ENCODE peak calls at places on chromosome 17, in nine cellular contexts. One of them, this sample, is unnamed.

GRCh38 chr17:78736526-78737079 is 45.5 kb downstream of the CYTH1 start:
- DNase-seq in AG04450: no peak
- DNase-seq in suprapubic skin: peak
- DNase-seq in brain microvascular endothelial cell: no peak
- DNase-seq in astrocyte: no peak
- DNase-seq in coronary artery: no peak
- DNase-seq in colonic mucosa: peak
- DNase-seq in AG10803: no peak
- DNase-seq in nephron progenitor cell: no peak
- DNase-seq in this sample: peak

GRCh38 chr17:27290916-27291598 is 2.9 kb upstream of the WSB1 start:
- DNase-seq in nephron progenitor cell: no peak
- DNase-seq in brain microvascular endothelial cell: no peak
- DNase-seq in AG04450: no peak
- DNase-seq in coronary artery: no peak
- DNase-seq in astrocyte: no peak
- DNase-seq in colonic mucosa: no peak
- DNase-seq in AG10803: no peak
- DNase-seq in suprapubic skin: no peak
- DNase-seq in this sample: no peak

GRCh38 chr17:9144502-9145233 is 123.4 kb downstream of the NTN1 start:
- DNase-seq in AG10803: no peak
- DNase-seq in brain microvascular endothelial cell: no peak
- DNase-seq in nephron progenitor cell: no peak
- DNase-seq in coronary artery: no peak
- DNase-seq in suprapubic skin: no peak
- DNase-seq in AG04450: no peak
- DNase-seq in astrocyte: no peak
- DNase-seq in colonic mucosa: peak
- DNase-seq in this sample: no peak

GRCh38 chr17:55056530-55056929 is 88.0 kb downstream of the STXBP4 start:
- DNase-seq in coronary artery: no peak
- DNase-seq in suprapubic skin: no peak
- DNase-seq in brain microvascular endothelial cell: no peak
- DNase-seq in nephron progenitor cell: no peak
- DNase-seq in astrocyte: peak
- DNase-seq in colonic mucosa: peak
- DNase-seq in AG10803: no peak
- DNase-seq in AG04450: no peak
- DNase-seq in this sample: no peak

GRCh38 chr17:915416-916201 is 64.0 kb downstream of the NXN start:
- DNase-seq in brain microvascular endothelial cell: no peak
- DNase-seq in astrocyte: peak
- DNase-seq in nephron progenitor cell: no peak
- DNase-seq in coronary artery: no peak
- DNase-seq in AG10803: no peak
- DNase-seq in AG04450: no peak
- DNase-seq in colonic mucosa: no peak
- DNase-seq in suprapubic skin: no peak
- DNase-seq in this sample: no peak

GRCh38 chr17:42548070-42548837 is 4.5 kb upstream of the HSD17B1 start:
- DNase-seq in AG04450: no peak
- DNase-seq in brain microvascular endothelial cell: no peak
- DNase-seq in coronary artery: no peak
- DNase-seq in colonic mucosa: peak
- DNase-seq in astrocyte: no peak
- DNase-seq in AG10803: no peak
- DNase-seq in suprapubic skin: no peak
- DNase-seq in nephron progenitor cell: peak
- DNase-seq in this sample: peak

GRCh38 chr17:38464723-38465419 is 36.6 kb downstream of the ARHGAP23 start:
- DNase-seq in nephron progenitor cell: peak
- DNase-seq in coronary artery: peak
- DNase-seq in astrocyte: peak
- DNase-seq in suprapubic skin: peak
- DNase-seq in AG10803: peak
- DNase-seq in brain microvascular endothelial cell: peak
- DNase-seq in AG04450: peak
- DNase-seq in colonic mucosa: peak
- DNase-seq in this sample: no peak

GRCh38 chr17:59372138-59372751 is 40.8 kb downstream of the YPEL2 start:
- DNase-seq in coronary artery: peak
- DNase-seq in brain microvascular endothelial cell: peak
- DNase-seq in astrocyte: peak
- DNase-seq in colonic mucosa: peak
- DNase-seq in nephron progenitor cell: no peak
- DNase-seq in AG04450: no peak
- DNase-seq in AG10803: peak
- DNase-seq in suprapubic skin: no peak
- DNase-seq in this sample: peak

GRCh38 chr17:77382966-77383612 is 242.3 kb downstream of the SEC14L1 start:
- DNase-seq in AG10803: peak
- DNase-seq in colonic mucosa: no peak
- DNase-seq in astrocyte: peak
- DNase-seq in nephron progenitor cell: no peak
- DNase-seq in AG04450: peak
- DNase-seq in coronary artery: no peak
- DNase-seq in brain microvascular endothelial cell: no peak
- DNase-seq in suprapubic skin: no peak
- DNase-seq in this sample: no peak

DNA sequence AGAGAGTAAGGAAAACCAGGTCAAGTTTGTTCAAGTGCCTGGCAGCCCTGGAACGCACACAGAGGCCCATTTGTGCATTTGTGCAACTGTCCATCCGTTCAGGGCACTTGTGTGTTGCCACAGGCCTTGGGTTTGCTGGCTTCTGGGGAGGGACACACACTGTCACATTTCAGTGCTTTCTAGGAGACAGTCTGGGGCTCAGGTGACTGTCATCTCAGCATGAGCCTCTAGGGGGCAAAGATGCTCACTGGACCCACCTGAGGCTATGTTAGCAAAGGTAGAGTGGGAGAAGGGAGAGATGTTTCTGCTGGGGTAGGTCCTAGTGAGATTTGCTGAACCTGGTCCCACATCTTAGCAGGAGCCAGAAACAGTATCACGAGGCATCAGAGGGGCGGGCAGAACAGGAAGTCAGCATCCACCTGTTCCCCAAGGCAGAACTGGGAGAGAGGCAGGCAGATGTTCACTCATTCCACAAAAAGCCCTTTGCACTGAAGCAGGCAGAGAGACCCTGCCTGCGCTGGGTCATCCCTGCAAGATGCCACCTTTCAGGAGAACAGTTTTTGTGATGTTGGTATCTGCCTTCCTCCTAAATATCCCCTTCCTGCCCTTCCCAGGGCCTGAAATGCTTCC is 48.5 kb downstream of the RAI1 start:
- DNase-seq in coronary artery: no peak
- DNase-seq in nephron progenitor cell: peak
- DNase-seq in colonic mucosa: peak
- DNase-seq in suprapubic skin: no peak
- DNase-seq in astrocyte: no peak
- DNase-seq in brain microvascular endothelial cell: no peak
- DNase-seq in AG10803: no peak
- DNase-seq in AG04450: no peak
- DNase-seq in this sample: peak
- TF ChIP-seq CTCF in coronary artery: no peak
- TF ChIP-seq CTCF in nephron progenitor cell: peak
- TF ChIP-seq CTCF in colonic mucosa: peak
- TF ChIP-seq CTCF in suprapubic skin: peak
- TF ChIP-seq CTCF in astrocyte: peak
- TF ChIP-seq CTCF in brain microvascular endothelial cell: peak
- TF ChIP-seq CTCF in AG10803: peak
- TF ChIP-seq CTCF in AG04450: peak
- TF ChIP-seq CTCF in this sample: peak

DNA sequence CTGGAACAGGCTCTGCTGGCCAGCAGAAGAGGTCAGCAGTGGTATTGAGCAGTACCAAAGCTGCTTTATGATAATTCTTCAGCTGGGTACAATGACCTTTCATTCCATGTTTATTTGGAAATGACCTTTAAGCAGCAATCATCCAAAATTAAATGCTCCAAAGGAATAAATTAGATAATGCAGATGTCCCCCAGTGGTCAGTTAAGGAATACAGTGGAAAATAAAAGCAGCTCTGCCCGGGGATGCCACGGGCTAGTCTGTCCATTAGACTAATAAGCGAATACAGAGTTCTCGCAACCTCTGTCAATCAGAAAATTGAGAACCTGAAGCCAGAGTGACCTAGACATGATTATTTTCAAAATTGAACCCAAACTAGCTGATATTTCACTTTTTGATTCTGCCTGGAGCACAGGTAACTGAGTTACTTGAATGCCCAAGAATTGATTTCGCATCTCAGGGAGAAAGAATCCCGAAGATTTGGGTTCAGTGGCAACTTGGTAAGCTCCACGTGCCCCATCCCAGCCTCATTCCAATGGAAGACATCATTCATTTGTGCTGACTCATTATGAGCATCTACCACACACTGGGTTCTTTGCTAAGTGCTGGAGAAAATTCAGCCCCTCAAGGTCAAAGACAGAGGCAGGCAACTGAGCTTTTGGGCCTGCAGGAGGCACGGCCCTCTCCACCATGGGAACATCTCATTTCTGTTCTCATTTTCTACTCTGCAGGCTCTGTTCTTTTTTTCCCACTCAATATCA is 34.4 kb upstream of the SLC39A11 start:
- DNase-seq in astrocyte: no peak
- DNase-seq in colonic mucosa: no peak
- DNase-seq in coronary artery: no peak
- DNase-seq in suprapubic skin: no peak
- DNase-seq in nephron progenitor cell: no peak
- DNase-seq in brain microvascular endothelial cell: no peak
- DNase-seq in AG04450: no peak
- DNase-seq in AG10803: no peak
- DNase-seq in this sample: no peak
- TF ChIP-seq CTCF in astrocyte: no peak
- TF ChIP-seq CTCF in colonic mucosa: no peak
- TF ChIP-seq CTCF in coronary artery: no peak
- TF ChIP-seq CTCF in suprapubic skin: no peak
- TF ChIP-seq CTCF in nephron progenitor cell: no peak
- TF ChIP-seq CTCF in brain microvascular endothelial cell: no peak
- TF ChIP-seq CTCF in AG04450: peak
- TF ChIP-seq CTCF in AG10803: peak
- TF ChIP-seq CTCF in this sample: no peak

GRCh38 chr17:75289832-75290337 is 652 bp upstream of the SLC25A19 start:
- DNase-seq in AG04450: no peak
- DNase-seq in brain microvascular endothelial cell: peak
- DNase-seq in nephron progenitor cell: no peak
- DNase-seq in colonic mucosa: peak
- DNase-seq in astrocyte: no peak
- DNase-seq in AG10803: peak
- DNase-seq in suprapubic skin: peak
- DNase-seq in coronary artery: no peak
- DNase-seq in this sample: peak

GRCh38 chr17:75287221-75287620 is 2.0 kb downstream of the SLC25A19 start:
- DNase-seq in AG10803: no peak
- DNase-seq in coronary artery: no peak
- DNase-seq in suprapubic skin: no peak
- DNase-seq in AG04450: no peak
- DNase-seq in astrocyte: no peak
- DNase-seq in colonic mucosa: no peak
- DNase-seq in nephron progenitor cell: no peak
- DNase-seq in brain microvascular endothelial cell: no peak
- DNase-seq in this sample: no peak

GRCh38 chr17:75288359-75288758 is 874 bp downstream of the SLC25A19 start:
- DNase-seq in coronary artery: no peak
- DNase-seq in colonic mucosa: no peak
- DNase-seq in suprapubic skin: no peak
- DNase-seq in AG04450: no peak
- DNase-seq in nephron progenitor cell: no peak
- DNase-seq in brain microvascular endothelial cell: no peak
- DNase-seq in AG10803: no peak
- DNase-seq in astrocyte: no peak
- DNase-seq in this sample: no peak

GRCh38 chr17:75288784-75289121 is 480 bp downstream of the SLC25A19 start:
- DNase-seq in brain microvascular endothelial cell: no peak
- DNase-seq in suprapubic skin: no peak
- DNase-seq in nephron progenitor cell: no peak
- DNase-seq in AG04450: no peak
- DNase-seq in coronary artery: no peak
- DNase-seq in AG10803: no peak
- DNase-seq in colonic mucosa: peak
- DNase-seq in astrocyte: no peak
- DNase-seq in this sample: peak

DNA sequence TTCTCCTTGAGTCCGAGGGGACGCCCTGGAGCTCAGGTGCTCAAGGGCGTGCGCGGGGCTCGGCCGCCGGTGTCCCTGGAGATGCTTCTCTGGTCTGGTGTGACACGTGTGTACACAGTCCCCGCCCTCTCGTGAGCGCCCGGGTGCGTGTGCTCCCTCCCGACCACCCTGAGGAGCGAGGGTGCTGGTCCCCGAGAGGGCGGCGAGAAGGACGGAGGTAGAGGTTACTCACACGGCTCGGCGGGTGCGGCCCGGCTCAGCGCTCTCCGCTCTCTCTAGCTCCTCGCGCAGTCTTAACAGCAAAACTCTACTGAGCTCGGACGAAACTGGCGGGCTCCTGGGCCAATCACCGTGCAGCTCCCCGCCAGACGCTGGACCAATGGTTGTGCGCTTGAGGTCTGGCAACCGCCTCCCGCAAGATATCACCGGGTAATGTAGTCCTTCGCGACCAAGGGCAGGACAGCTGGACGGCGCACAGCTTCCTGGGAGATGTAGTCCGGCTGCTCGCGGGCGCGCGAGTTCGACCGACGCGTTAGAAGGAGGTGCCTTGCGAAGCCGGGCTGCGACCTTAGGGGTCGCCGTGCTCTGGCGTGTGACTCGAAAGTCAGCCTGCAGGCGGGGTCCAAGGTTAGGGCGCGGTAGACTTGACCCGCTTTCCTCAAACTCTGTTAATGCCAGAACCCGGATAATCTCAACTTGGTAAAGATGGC is at the start of gene SLC25A19:
- DNase-seq in colonic mucosa: peak
- DNase-seq in AG04450: peak
- DNase-seq in astrocyte: peak
- DNase-seq in brain microvascular endothelial cell: peak
- DNase-seq in coronary artery: peak
- DNase-seq in nephron progenitor cell: peak
- DNase-seq in suprapubic skin: peak
- DNase-seq in AG10803: peak
- DNase-seq in this sample: peak
- TF ChIP-seq CTCF in colonic mucosa: no peak
- TF ChIP-seq CTCF in AG04450: no peak
- TF ChIP-seq CTCF in astrocyte: no peak
- TF ChIP-seq CTCF in brain microvascular endothelial cell: peak
- TF ChIP-seq CTCF in coronary artery: no peak
- TF ChIP-seq CTCF in nephron progenitor cell: no peak
- TF ChIP-seq CTCF in suprapubic skin: no peak
- TF ChIP-seq CTCF in AG10803: peak
- TF ChIP-seq CTCF in this sample: peak

DNA sequence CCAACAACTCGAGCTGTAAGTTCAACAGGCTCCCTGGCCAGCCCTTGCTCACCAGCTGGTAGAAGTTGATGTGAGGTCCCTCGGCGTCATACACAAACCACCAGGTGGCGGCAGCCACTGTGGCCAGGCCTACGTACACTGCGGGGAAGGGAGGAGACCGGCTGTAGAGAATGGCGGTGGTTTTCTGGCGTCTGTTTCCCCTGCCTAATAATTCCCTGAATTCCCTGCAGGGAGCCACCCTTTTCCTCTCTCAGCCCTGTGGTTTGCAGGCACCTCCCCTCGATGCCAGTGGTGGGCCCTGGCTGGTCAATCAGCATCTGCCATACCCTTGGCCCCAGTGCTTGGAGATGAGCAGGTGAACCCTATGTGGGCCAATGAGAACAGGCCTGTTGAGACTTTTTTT is 18.9 kb upstream of the P2RX1 start:
- DNase-seq in suprapubic skin: no peak
- DNase-seq in brain microvascular endothelial cell: peak
- DNase-seq in coronary artery: no peak
- DNase-seq in astrocyte: peak
- DNase-seq in AG10803: peak
- DNase-seq in nephron progenitor cell: peak
- DNase-seq in AG04450: peak
- DNase-seq in colonic mucosa: peak
- DNase-seq in this sample: peak
- TF ChIP-seq CTCF in suprapubic skin: peak
- TF ChIP-seq CTCF in brain microvascular endothelial cell: peak
- TF ChIP-seq CTCF in coronary artery: no peak
- TF ChIP-seq CTCF in astrocyte: peak
- TF ChIP-seq CTCF in AG10803: peak
- TF ChIP-seq CTCF in nephron progenitor cell: peak
- TF ChIP-seq CTCF in AG04450: peak
- TF ChIP-seq CTCF in colonic mucosa: peak
- TF ChIP-seq CTCF in this sample: peak